ENCODE peak calls at places on chromosome 16, in six cellular contexts. O is upper lobe of right lung, A is PC-3, V is left lung, S is uterus, F is heart left ventricle. J is an unnamed sample. For H3K4me1 and H3K27me3, the result is how much of the 10 kb centered on the place peaks cover.

GRCh38 chr16:12674096-12674495 is 129.6 kb downstream of the CPPED1 start:
- DNase-seq in F (no peak), O (no peak), S (no peak), V (no peak), A (no peak), J (no peak)

GRCh38 chr16:87320510-87321227 is 3.5 kb upstream of the C16orf95 start:
- DNase-seq in S (no peak), V (no peak), A (no peak), O (no peak), F (no peak), J (no peak)

GRCh38 chr16:87006789-87007745 is 310.1 kb downstream of the C16orf95 start:
- DNase-seq in F (no peak), A (no peak), V (no peak), S (no peak), O (no peak), J (no peak)

GRCh38 chr16:49085689-49086088 is 195.9 kb downstream of the CBLN1 start:
- DNase-seq in V (no peak), O (no peak), S (no peak), F (no peak), A (no peak), J (no peak)

GRCh38 chr16:12245088-12245922 is 268.8 kb downstream of the SNX29 start:
- DNase-seq in A (no peak), F (no peak), O (no peak), V (no peak), S (no peak), J (no peak)

GRCh38 chr16:87333101-87333500 is 15.9 kb upstream of the C16orf95 start:
- DNase-seq in F (peak), O (no peak), V (no peak), A (no peak), S (no peak), J (peak)

GRCh38 chr16:82092711-82093110 is 57.7 kb downstream of the HSD17B2 start:
- DNase-seq in V (no peak), O (no peak), A (peak), F (no peak), S (no peak), J (no peak)

GRCh38 chr16:70767377-70768204 is 33.4 kb downstream of the VAC14 start:
- DNase-seq in V (no peak), F (no peak), A (peak), O (no peak), S (no peak), J (no peak)

GRCh38 chr16:56189990-56190902 is 1.0 kb upstream of the GNAO1 start:
- DNase-seq in A (no peak), O (no peak), V (no peak), F (peak), S (peak), J (no peak)

GRCh38 chr16:90011908-90012501 is 7.3 kb downstream of the DBNDD1 start:
- DNase-seq in F (no peak), O (no peak), V (no peak), A (no peak), S (no peak), J (no peak)

GRCh38 chr16:27363797-27364196 is 38.2 kb upstream of the IL21R start:
- DNase-seq in F (no peak), S (peak), A (peak), V (peak), O (peak), J (no peak)

GRCh38 chr16:31505483-31505882 is 2.7 kb downstream of the RUSF1 start:
- DNase-seq in F (no peak), S (no peak), A (no peak), V (no peak), O (no peak), J (no peak)

GRCh38 chr16:48203974-48204824 is 39.9 kb upstream of the LONP2 start:
- DNase-seq in S (no peak), V (no peak), F (no peak), A (no peak), O (no peak), J (no peak)

GRCh38 chr16:48082516-48082915 is 73.3 kb downstream of the ABCC12 start:
- DNase-seq in O (no peak), S (no peak), A (no peak), F (no peak), V (no peak), J (no peak)

GRCh38 chr16:3022208-3022696 is 1.5 kb downstream of the HCFC1R1 start:
- DNase-seq in V (peak), F (peak), S (peak), A (peak), O (peak), J (peak)

GRCh38 chr16:48720266-48720665 is 110.3 kb upstream of the N4BP1 start:
- DNase-seq in F (no peak), V (no peak), S (no peak), A (peak), O (no peak), J (no peak)

GRCh38 chr16:77212736-77213541 is 13.7 kb downstream of the SYCE1L start:
- DNase-seq in O (peak), F (peak), V (peak), S (peak), A (peak), J (peak)

GRCh38 chr16:61812251-61812650 is 224.0 kb downstream of the CDH8 start:
- DNase-seq in O (no peak), S (no peak), V (no peak), A (no peak), F (no peak), J (no peak)

GRCh38 chr16:24925163-24925562 is 79.4 kb downstream of the SLC5A11 start:
- DNase-seq in F (no peak), V (no peak), A (no peak), S (no peak), O (no peak), J (no peak)

GRCh38 chr16:58421029-58421428 is 28.8 kb downstream of the GINS3 start:
- DNase-seq in A (no peak), O (peak), V (no peak), F (no peak), S (no peak), J (no peak)

GRCh38 chr16:57941016-57941656 is 29.8 kb downstream of the CNGB1 start:
- DNase-seq in F (peak), S (no peak), O (peak), A (peak), V (peak), J (no peak)

GRCh38 chr16:4275861-4276260 is 3.0 kb upstream of the TFAP4 start:
- DNase-seq in S (no peak), V (no peak), O (no peak), F (no peak), A (no peak), J (no peak)

GRCh38 chr16:65002265-65002664 is 119.6 kb downstream of the CDH11 start:
- DNase-seq in O (no peak), S (no peak), V (no peak), A (no peak), F (no peak), J (no peak)

DNA sequence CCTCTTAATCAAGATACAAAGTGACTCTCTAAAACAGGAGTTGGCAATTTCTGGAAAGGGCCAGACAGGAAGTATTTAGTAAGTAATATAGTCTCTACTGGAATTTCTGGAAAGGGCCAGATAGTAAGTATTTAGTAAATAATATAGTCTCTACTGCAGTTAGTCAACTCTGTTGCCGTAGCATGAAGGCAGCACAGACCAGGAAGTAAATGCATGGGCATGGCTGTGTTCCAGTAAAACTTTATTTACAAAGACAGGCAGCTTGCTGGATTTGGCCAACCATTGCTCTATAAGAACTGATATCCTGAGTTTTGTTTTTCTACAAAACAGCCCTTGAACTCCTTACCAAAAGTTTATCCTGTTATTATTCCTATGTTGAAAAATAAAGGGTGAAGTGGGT is 16.9 kb downstream of the LDAF1 start:
- DNase-seq in F (no peak), A (no peak), O (no peak), V (no peak), S (no peak), J (no peak)
- H3K27ac ChIP-seq in F (no peak), A (no peak), O (no peak), V (no peak), S (no peak), J (no peak)

DNA sequence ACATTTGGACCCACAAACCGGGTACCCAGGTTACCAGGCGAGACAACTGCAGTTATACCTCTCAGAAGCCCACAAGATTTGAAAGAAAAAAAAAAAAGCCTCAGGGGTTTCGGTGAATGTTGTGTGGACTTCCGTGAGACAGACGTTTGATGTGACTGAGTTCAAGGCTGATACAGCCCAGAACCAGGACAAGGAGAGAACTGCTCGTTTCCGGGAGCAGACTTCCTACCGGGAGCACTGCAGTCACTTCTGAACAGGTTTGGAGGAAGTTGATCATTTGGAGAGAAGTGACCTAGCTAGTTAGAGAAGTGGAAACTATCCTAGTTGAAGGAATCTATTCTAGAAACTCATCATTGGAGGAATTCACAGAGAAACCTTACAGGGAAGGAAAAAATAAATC is 847 bp downstream of the CKLF start:
- DNase-seq in V (no peak), F (no peak), S (no peak), O (no peak), A (no peak), J (no peak)
- H3K4me1 ChIP-seq in V (under half), F (under half), S (under half), O (under half), A (under half), J (under half)

GRCh38 chr16:85850344-85850880 is 48.5 kb upstream of the IRF8 start:
- DNase-seq in F (no peak), A (no peak), O (no peak), S (no peak), V (no peak), J (no peak)

GRCh38 chr16:85846461-85846860 is 47.0 kb downstream of the COX4I1 start:
- DNase-seq in V (no peak), O (no peak), S (no peak), F (no peak), A (no peak), J (no peak)

GRCh38 chr16:85845276-85845675 is 45.8 kb downstream of the COX4I1 start:
- DNase-seq in O (no peak), S (no peak), F (no peak), A (no peak), V (no peak), J (no peak)

GRCh38 chr16:85847036-85847435 is 47.5 kb downstream of the COX4I1 start:
- DNase-seq in A (no peak), S (no peak), F (no peak), O (no peak), V (no peak), J (no peak)

DNA sequence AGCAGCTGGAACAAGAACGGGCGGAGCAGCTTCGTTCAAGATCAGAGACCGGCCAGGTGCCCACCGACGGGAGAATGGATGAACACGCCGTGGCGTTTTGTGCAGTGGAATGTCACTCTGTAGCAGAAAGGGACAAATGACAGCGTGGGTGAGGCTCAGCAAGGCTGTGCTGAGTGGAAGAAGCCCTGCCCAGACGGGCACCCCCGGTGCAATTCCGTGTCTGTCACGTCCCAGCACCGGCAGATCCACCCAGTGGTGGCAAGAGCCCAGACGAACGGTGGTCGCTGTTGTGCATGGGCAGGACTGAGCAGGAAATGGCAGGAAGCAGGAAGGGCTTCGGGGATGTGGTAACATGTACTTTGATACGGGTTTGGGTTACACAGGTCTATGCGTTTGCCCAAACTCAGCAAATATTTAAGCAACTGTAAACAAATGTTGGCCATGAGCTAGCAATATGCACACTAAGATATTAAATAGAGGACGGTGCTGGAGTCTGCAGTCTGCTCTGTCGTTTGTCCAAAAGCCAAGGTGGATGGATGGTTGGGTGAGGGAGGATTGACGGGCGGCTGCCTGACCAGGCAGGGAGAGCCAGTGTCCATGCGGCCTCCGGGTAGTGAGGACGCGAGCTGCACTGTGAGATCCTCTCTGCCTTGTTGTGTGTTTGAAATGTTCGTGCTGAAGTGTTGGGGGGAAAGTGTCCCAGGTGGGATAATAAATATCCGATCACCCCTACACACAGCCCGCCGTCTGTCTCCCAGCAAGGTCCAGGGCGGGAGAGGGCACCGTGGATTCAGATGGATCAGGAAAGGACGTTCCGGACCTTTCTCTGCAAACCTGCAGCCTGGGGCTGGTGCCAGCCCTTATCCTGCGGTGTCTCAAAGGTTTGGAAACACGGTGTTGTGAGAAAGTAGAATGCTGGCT is 48.4 kb downstream of the COX4I1 start:
- DNase-seq in A (no peak), F (no peak), O (no peak), V (no peak), S (no peak), J (no peak)
- H3K27me3 ChIP-seq in A (half or more), F (under half), O (under half), V (under half), S (under half), J (half or more)

DNA sequence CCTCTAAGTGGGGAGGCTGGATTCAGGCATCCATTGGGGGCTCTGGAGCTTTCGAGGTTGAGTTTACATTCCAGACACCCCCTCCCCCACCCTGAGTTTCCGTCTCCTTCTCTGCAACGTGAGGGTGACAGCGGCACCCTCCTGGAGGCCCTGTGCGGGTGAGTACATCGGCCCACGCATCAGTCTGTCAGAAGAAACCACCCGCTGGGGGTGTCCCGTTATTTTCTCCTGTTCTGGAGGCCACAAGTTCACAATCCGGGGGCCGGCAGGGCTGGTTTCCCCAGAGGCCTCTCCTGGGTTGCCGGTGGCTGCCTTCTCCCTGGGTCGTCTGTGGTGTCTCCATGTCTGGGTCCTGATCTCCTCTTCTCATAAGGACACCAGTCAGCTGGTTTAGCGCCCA is 35.7 kb downstream of the GSE1 start:
- DNase-seq in A (no peak), F (no peak), O (no peak), S (no peak), V (no peak), J (no peak)
- H3K27ac ChIP-seq in A (no peak), F (no peak), O (no peak), S (no peak), V (no peak), J (no peak)

DNA sequence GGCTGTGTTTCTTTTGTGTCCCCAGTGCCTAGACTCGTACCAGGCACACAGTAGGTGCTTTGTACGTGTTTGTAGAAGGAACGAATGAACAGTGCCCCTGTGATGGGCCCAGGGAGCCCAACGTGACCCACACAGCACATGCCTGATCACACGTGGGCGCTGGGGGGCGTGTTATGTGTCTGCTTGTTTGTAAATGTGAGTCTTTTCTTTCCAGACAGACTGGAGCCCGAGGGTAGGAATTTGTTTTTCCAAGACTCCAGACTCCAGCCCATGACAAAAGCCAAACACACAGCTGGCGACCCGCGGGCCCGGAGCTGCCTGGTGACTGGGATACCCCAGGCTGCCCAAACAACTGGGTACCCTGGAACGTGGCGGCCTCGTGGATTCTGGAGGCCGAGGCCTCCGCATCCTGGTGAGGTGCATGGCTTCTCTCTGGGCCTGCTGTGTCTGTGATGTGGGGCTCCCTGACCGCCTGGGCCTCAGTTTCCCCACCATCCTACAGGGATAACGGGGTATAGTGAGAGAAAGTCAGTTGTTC is 14.9 kb upstream of the CBFA2T3 start:
- DNase-seq in F (peak), S (no peak), V (no peak), O (no peak), A (no peak), J (no peak)
- H3K4me1 ChIP-seq in F (under half), S (under half), V (under half), O (under half), A (under half), J (under half)

GRCh38 chr16:1022466-1022865 is 40.9 kb downstream of the SOX8 start:
- DNase-seq in A (no peak), S (no peak), O (no peak), V (no peak), F (no peak), J (no peak)
- H3K27me3 ChIP-seq in A (under half), S (under half), O (under half), V (under half), F (under half), J (under half)

GRCh38 chr16:10598157-10598556 is 17.8 kb upstream of the EMP2 start:
- DNase-seq in O (peak), F (peak), V (no peak), S (peak), A (peak), J (no peak)
- H3K27ac ChIP-seq in O (peak), F (peak), V (peak), S (no peak), A (no peak), J (no peak)

GRCh38 chr16:1705688-1706385 is at the start of gene MAPK8IP3:
- DNase-seq in F (peak), S (peak), O (peak), V (peak), A (peak), J (no peak)

GRCh38 chr16:1708768-1709180 is 2.8 kb downstream of the MAPK8IP3 start:
- DNase-seq in F (no peak), V (no peak), O (no peak), A (peak), S (no peak), J (no peak)

GRCh38 chr16:1708083-1708767 is 2.2 kb downstream of the MAPK8IP3 start:
- DNase-seq in F (no peak), O (no peak), S (no peak), V (no peak), A (no peak), J (no peak)

GRCh38 chr16:1706386-1707192 is 594 bp downstream of the MAPK8IP3 start:
- DNase-seq in A (no peak), O (peak), S (no peak), F (no peak), V (no peak), J (no peak)

DNA sequence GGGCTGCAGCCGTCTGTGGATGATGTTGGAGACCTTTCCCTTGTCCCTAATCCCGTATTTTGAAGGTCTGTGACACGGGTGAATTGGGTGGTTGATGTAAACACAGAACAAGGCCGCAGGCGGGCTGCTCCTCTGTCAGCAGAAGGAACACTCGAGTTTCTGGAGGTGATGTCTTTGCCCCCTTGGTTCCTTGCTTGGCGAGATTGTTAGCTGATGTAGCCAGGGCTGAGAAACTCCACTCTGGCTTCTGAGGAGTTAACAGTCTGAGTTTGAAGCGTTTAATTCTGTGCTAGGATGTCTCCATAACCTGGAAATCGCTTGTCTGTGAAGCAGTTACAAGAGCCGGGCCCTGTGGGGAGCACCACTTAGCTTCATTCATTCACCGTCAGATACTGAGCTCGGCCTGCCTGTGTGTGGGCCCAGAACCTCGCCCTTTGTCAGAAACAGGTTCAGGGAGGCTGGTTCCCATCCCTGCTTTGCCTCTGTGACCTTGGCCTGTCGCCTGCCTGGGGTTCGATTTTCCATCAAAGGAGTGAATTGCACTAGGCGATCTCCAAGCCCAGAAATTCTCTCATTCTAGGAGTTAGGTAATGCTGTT is 1.3 kb downstream of the MAPK8IP3 start:
- DNase-seq in F (no peak), O (no peak), A (peak), S (no peak), V (no peak), J (no peak)
- H3K4me1 ChIP-seq in F (under half), O (under half), A (under half), S (under half), V (under half), J (under half)

GRCh38 chr16:17387226-17387625 is 83.5 kb downstream of the XYLT1 start:
- DNase-seq in V (no peak), A (no peak), O (no peak), F (no peak), S (no peak), J (no peak)
- H3K27me3 ChIP-seq in V (under half), A (under half), O (under half), F (under half), S (under half), J (under half)

DNA sequence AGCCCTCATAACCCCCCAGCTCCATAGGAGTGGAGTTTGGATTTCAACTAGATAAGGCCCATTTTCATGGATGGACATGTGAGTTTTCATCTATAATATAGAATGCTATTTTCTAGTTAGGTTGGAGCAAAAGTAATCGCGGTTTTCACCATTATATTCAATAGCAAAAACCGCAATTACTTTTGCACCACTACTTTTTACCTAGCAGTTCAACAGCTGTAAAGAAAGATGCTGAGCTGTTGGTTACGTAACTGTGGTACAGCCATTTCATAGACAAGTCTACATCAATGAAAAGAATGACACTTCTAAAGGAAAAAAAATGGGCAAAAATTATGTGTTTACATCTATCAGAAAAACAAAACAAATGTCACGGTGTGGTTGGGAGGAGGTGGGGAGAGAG is 507.7 kb downstream of the MAF start:
- DNase-seq in V (no peak), O (no peak), F (no peak), A (no peak), S (no peak), J (no peak)
- H3K27ac ChIP-seq in V (no peak), O (no peak), F (no peak), A (no peak), S (no peak), J (no peak)

J was measured in RWPE2.